ENCODE peak calls at places on chromosomes 3 and 15, in seven cellular contexts. T, F, A, H, X, W and N are unnamed samples.

GRCh38 chr3:123660900-123661299 is 76.0 kb upstream of the HACD2 start:
- DNase-seq in F (peak), X (no peak), W (peak), H (peak), T (peak), A (peak), N (no peak)

GRCh38 chr15:48367483-48367882 is 36.3 kb downstream of the DUT start:
- DNase-seq in X (no peak), W (no peak), T (no peak), H (no peak), A (no peak), F (no peak), N (no peak)

GRCh38 chr3:110526732-110527727 is 544.6 kb upstream of the NECTIN3 start:
- DNase-seq in X (peak), A (peak), T (peak), F (no peak), H (no peak), W (peak), N (peak)

GRCh38 chr15:70348581-70349344 is 251.0 kb upstream of the TLE3 start:
- DNase-seq in H (peak), A (no peak), T (no peak), F (no peak), W (no peak), X (peak), N (no peak)

GRCh38 chr3:134852893-134853351 is 57.9 kb downstream of the EPHB1 start:
- DNase-seq in W (no peak), F (no peak), H (no peak), T (no peak), X (no peak), A (no peak), N (no peak)

GRCh38 chr15:100818927-100819326 is 60.7 kb upstream of the ALDH1A3 start:
- DNase-seq in H (no peak), F (no peak), W (peak), T (peak), X (no peak), A (peak), N (no peak)

GRCh38 chr3:177724020-177724638 is 526.8 kb upstream of the TBL1XR1 start:
- DNase-seq in F (peak), X (no peak), T (no peak), W (no peak), A (no peak), H (no peak), N (no peak)

GRCh38 chr15:58472821-58473581 is 41.2 kb downstream of the LIPC start:
- DNase-seq in W (no peak), T (no peak), H (no peak), X (peak), F (no peak), A (no peak), N (no peak)

GRCh38 chr15:65285291-65286068 is 1.2 kb downstream of the PARP16 start:
- DNase-seq in H (no peak), W (no peak), A (no peak), X (no peak), T (no peak), F (no peak), N (no peak)

GRCh38 chr15:77030928-77031375 is 36.0 kb downstream of the PSTPIP1 start:
- DNase-seq in X (no peak), A (no peak), W (no peak), F (no peak), H (no peak), T (no peak), N (no peak)

GRCh38 chr3:153429821-153430220 is 267.8 kb downstream of the RAP2B start:
- DNase-seq in T (no peak), W (no peak), A (no peak), H (no peak), X (no peak), F (no peak), N (no peak)

GRCh38 chr3:128486692-128487537 is 6.1 kb downstream of the GATA2 start:
- DNase-seq in X (peak), H (no peak), T (no peak), A (no peak), W (no peak), F (no peak), N (no peak)

GRCh38 chr15:100311099-100311751 is 30.6 kb downstream of the ADAMTS17 start:
- DNase-seq in X (no peak), W (no peak), F (peak), T (no peak), H (no peak), A (no peak), N (no peak)

GRCh38 chr15:97194750-97195149 is 765.8 kb upstream of the ARRDC4 start:
- DNase-seq in H (no peak), T (no peak), W (no peak), X (no peak), A (no peak), F (no peak), N (no peak)

GRCh38 chr3:9067352-9067975 is 104.2 kb upstream of the RAD18 start:
- DNase-seq in X (peak), W (peak), T (peak), H (peak), A (peak), F (no peak), N (peak)

GRCh38 chr15:65421360-65422215 is 1.2 kb downstream of the IGDCC4 start:
- DNase-seq in X (no peak), H (no peak), T (peak), A (no peak), F (peak), W (peak), N (no peak)

GRCh38 chr3:46284981-46285683 is 42.9 kb downstream of the CCR3 start:
- DNase-seq in A (no peak), X (no peak), H (no peak), W (no peak), F (peak), T (no peak), N (no peak)

GRCh38 chr3:62335196-62335595 is 38.2 kb downstream of the FEZF2 start:
- DNase-seq in W (no peak), H (no peak), A (no peak), X (no peak), T (no peak), F (no peak), N (no peak)

GRCh38 chr15:99564221-99565030 is 1.4 kb upstream of the MEF2A start:
- DNase-seq in T (no peak), F (no peak), W (no peak), X (no peak), H (no peak), A (no peak), N (no peak)

GRCh38 chr3:183359036-183359435 is 69.4 kb downstream of the MCF2L2 start:
- DNase-seq in T (no peak), W (no peak), H (no peak), X (no peak), A (no peak), F (no peak), N (no peak)

GRCh38 chr3:50287262-50287661 is 5.0 kb downstream of the IFRD2 start:
- DNase-seq in F (peak), A (no peak), H (no peak), X (no peak), W (no peak), T (no peak), N (no peak)

GRCh38 chr15:95365615-95366107 is 964.8 kb upstream of the NR2F2 start:
- DNase-seq in W (peak), T (no peak), X (no peak), F (no peak), H (no peak), A (no peak), N (no peak)

GRCh38 chr3:187292186-187292585 is 649 bp upstream of the MASP1 start:
- DNase-seq in H (no peak), F (no peak), A (no peak), W (no peak), X (no peak), T (no peak), N (no peak)

GRCh38 chr15:77546050-77546501 is 86.6 kb downstream of the LINGO1 start:
- DNase-seq in H (no peak), T (peak), X (peak), W (peak), F (no peak), A (peak), N (no peak)

GRCh38 chr15:78654272-78654671 is 13.3 kb upstream of the CHRNB4 start:
- DNase-seq in F (no peak), W (no peak), H (no peak), T (no peak), A (no peak), X (no peak), N (no peak)

GRCh38 chr3:165457096-165457495 is 260.9 kb upstream of the SLITRK3 start:
- DNase-seq in W (no peak), T (no peak), X (no peak), F (no peak), H (no peak), A (no peak), N (no peak)

GRCh38 chr15:77550275-77551251 is 82.1 kb downstream of the LINGO1 start:
- DNase-seq in X (no peak), H (no peak), W (no peak), A (no peak), F (no peak), T (no peak), N (no peak)

GRCh38 chr3:142288032-142288638 is 62.8 kb upstream of the GK5 start:
- DNase-seq in F (no peak), W (no peak), X (no peak), H (no peak), T (no peak), A (no peak), N (peak)

GRCh38 chr15:42065008-42065407 is 29.4 kb downstream of the PLA2G4D start:
- DNase-seq in T (no peak), H (no peak), A (no peak), W (no peak), X (no peak), F (no peak), N (no peak)

GRCh38 chr3:116302087-116302747 is 143.1 kb downstream of the LSAMP start:
- DNase-seq in W (no peak), H (no peak), X (no peak), A (peak), T (no peak), F (no peak), N (no peak)

GRCh38 chr15:69719527-69719926 is 266.9 kb downstream of the RPLP1 start:
- DNase-seq in F (no peak), T (no peak), W (no peak), X (no peak), A (no peak), H (no peak), N (no peak)

GRCh38 chr3:65151660-65152059 is 463.9 kb upstream of the ADAMTS9 start:
- DNase-seq in T (no peak), X (no peak), A (no peak), F (no peak), H (no peak), W (no peak), N (no peak)

GRCh38 chr3:127959041-127959440 is 44.0 kb downstream of the KBTBD12 start:
- DNase-seq in T (no peak), H (no peak), F (no peak), W (no peak), X (no peak), A (no peak), N (no peak)

GRCh38 chr3:188948658-188949400 is 222.9 kb upstream of the TPRG1 start:
- DNase-seq in X (peak), A (peak), T (peak), F (no peak), H (no peak), W (peak), N (peak)

GRCh38 chr3:167406876-167407492 is 26.9 kb upstream of the ZBBX start:
- DNase-seq in T (no peak), W (peak), F (no peak), A (peak), X (peak), H (no peak), N (peak)